ENCODE peak calls at places on chromosome 22, in four cellular contexts. P is posterior vena cava; D is NCI-H1436; G is activated naive CD4-positive, alpha-beta T cell treated with Interleukin-2 at 50 U/mL for 16 hours. Q is an unnamed sample.

GRCh38 chr22:38505595-38506117 is 455 bp downstream of the DDX17 start:
- DNase-seq in D (peak; percentile 41), G (peak; percentile 62), P (peak; percentile 93), Q (peak; percentile 12)

GRCh38 chr22:24189249-24190158 is 8.2 kb downstream of the SUSD2 start:
- DNase-seq in G (peak; percentile 29), D (no peak), P (peak; percentile 91), Q (peak; percentile 62)

GRCh38 chr22:47210686-47211085 is 448.2 kb downstream of the TBC1D22A start:
- DNase-seq in D (no peak), P (peak; percentile 29), G (no peak), Q (no peak)

GRCh38 chr22:30541979-30542810 is 4.3 kb downstream of the SEC14L6 start:
- DNase-seq in D (no peak), G (no peak), P (no peak), Q (no peak)

GRCh38 chr22:17970205-17970708 is 54.1 kb downstream of the MICAL3 start:
- DNase-seq in G (no peak), D (no peak), P (no peak), Q (no peak)

GRCh38 chr22:25351631-25352293 is 132.3 kb downstream of the CRYBB2 start:
- DNase-seq in G (no peak), D (no peak), P (peak; percentile 43), Q (no peak)

GRCh38 chr22:39348909-39349505 is 784 bp upstream of the SYNGR1 start:
- DNase-seq in D (peak; percentile 35), P (no peak), G (no peak), Q (no peak)

GRCh38 chr22:20429254-20430100 is 8.1 kb downstream of the SCARF2 start:
- DNase-seq in P (peak; percentile 86), G (peak; percentile 78), D (peak; percentile 64), Q (peak; percentile 76)

GRCh38 chr22:45450931-45451651 is 37.6 kb downstream of the RIBC2 start:
- DNase-seq in G (no peak), P (no peak), D (no peak), Q (no peak)

GRCh38 chr22:29693671-29694070 is 26.1 kb upstream of the CABP7 start:
- DNase-seq in G (no peak), D (no peak), P (no peak), Q (no peak)

GRCh38 chr22:22785316-22786065 is 102.1 kb upstream of the IGLL5 start:
- DNase-seq in G (no peak), D (no peak), P (no peak), Q (no peak)

GRCh38 chr22:23219787-23220484 is 39.6 kb downstream of the BCR start:
- DNase-seq in G (peak; percentile 67), D (peak; percentile 32), P (no peak), Q (peak; percentile 54)

GRCh38 chr22:48403521-48403921 is 1424.2 kb downstream of the BRD1 start:
- DNase-seq in P (no peak), G (no peak), D (no peak), Q (no peak)

GRCh38 chr22:22943521-22944267 is 56.1 kb downstream of the IGLL5 start:
- DNase-seq in D (no peak), G (no peak), P (peak; percentile 59), Q (no peak)

GRCh38 chr22:48758021-48758561 is 1069.6 kb downstream of the BRD1 start:
- DNase-seq in G (no peak), D (no peak), P (peak; percentile 30), Q (no peak)

GRCh38 chr22:36891646-36892045 is 21.8 kb upstream of the CSF2RB start:
- DNase-seq in D (no peak), G (no peak), P (no peak), Q (no peak)

GRCh38 chr22:49658902-49659280 is 168.8 kb downstream of the BRD1 start:
- DNase-seq in D (peak; percentile 18), P (no peak), G (no peak), Q (no peak)

GRCh38 chr22:42842658-42843370 is 14.3 kb downstream of the ARFGAP3 start:
- DNase-seq in G (no peak), P (no peak), D (no peak), Q (no peak)